ENCODE peak calls at places on chromosomes 3 and 15, in ten cellular contexts. S is activated T-cell treated with anti-CD3 and anti-CD28 coated beads for 48 hours; M is mucosa of descending colon; O is glutamatergic neuron; J is stimulated activated CD4-positive, alpha-beta T cell treated with anti-CD3 and anti-CD28 coated beads, TNF-alpha, amount 100 ng/mL, for 4 hours; D is skeletal muscle cell; E is activated effector memory CD4-positive, alpha-beta T cell treated with anti-CD3 and anti-CD28 coated beads, Interleukin-2, amount 50 U/mL, for 16 hours; L is AG09309; K is uterus; B is astrocyte of the spinal cord. A is an unnamed sample.

GRCh38 chr15:101397521-101398003 is 91.9 kb downstream of the PCSK6 start:
- DNase-seq in J (no peak), D (no peak), O (no peak), E (peak), M (no peak), K (no peak), S (no peak), B (no peak), L (no peak), A (no peak)

GRCh38 chr3:172259191-172259590 is 189.1 kb downstream of the GHSR start:
- DNase-seq in E (no peak), S (no peak), D (peak), M (no peak), J (no peak), O (no peak), L (no peak), K (peak), B (peak), A (no peak)

GRCh38 chr15:71390101-71390500 is 274.8 kb downstream of the THSD4 start:
- DNase-seq in O (no peak), S (no peak), L (no peak), B (no peak), J (no peak), D (no peak), E (no peak), M (no peak), K (no peak), A (no peak)

GRCh38 chr15:77064539-77065308 is 6.2 kb downstream of the TSPAN3 start:
- DNase-seq in J (no peak), O (no peak), L (no peak), S (no peak), D (no peak), B (peak), E (no peak), K (no peak), M (no peak), A (no peak)

GRCh38 chr15:58240191-58240932 is 102.2 kb downstream of the AQP9 start:
- DNase-seq in B (no peak), L (no peak), M (no peak), S (no peak), E (no peak), O (no peak), D (no peak), K (no peak), J (no peak), A (no peak)

GRCh38 chr3:10417849-10418248 is 87.5 kb downstream of the ATP2B2 start:
- DNase-seq in K (no peak), L (no peak), S (no peak), M (no peak), B (peak), E (no peak), J (no peak), D (no peak), O (no peak), A (peak)

GRCh38 chr15:68017221-68017620 is 36.9 kb upstream of the PIAS1 start:
- DNase-seq in J (no peak), L (no peak), B (no peak), D (no peak), M (no peak), K (no peak), S (no peak), O (no peak), E (no peak), A (no peak)

GRCh38 chr3:110519066-110519465 is 552.5 kb upstream of the NECTIN3 start:
- DNase-seq in M (no peak), L (no peak), S (no peak), O (no peak), E (no peak), D (no peak), J (no peak), B (no peak), K (no peak), A (no peak)

GRCh38 chr15:87219650-87220615 is 1036.6 kb downstream of the NTRK3 start:
- DNase-seq in O (no peak), L (no peak), D (no peak), E (no peak), S (no peak), M (no peak), B (peak), J (no peak), K (no peak), A (no peak)

GRCh38 chr3:113834983-113835382 is 3.6 kb upstream of the GRAMD1C start:
- DNase-seq in K (no peak), E (no peak), S (no peak), M (no peak), D (no peak), B (no peak), J (no peak), L (no peak), O (no peak), A (no peak)

GRCh38 chr3:141452773-141453172 is 34.1 kb upstream of the RASA2 start:
- DNase-seq in D (no peak), L (no peak), O (no peak), J (no peak), B (no peak), S (no peak), K (no peak), E (no peak), M (no peak), A (no peak)

GRCh38 chr15:76951161-76951714 is 19.7 kb downstream of the RCN2 start:
- DNase-seq in J (no peak), K (no peak), O (no peak), L (no peak), E (no peak), M (no peak), D (no peak), B (no peak), S (no peak), A (no peak)

GRCh38 chr3:30779686-30780287 is 114.7 kb downstream of the GADL1 start:
- DNase-seq in O (peak), M (peak), S (peak), J (no peak), D (no peak), B (no peak), E (no peak), L (no peak), K (no peak), A (peak)

GRCh38 chr3:9769426-9770275 is at the start of gene CAMK1:
- DNase-seq in M (peak), K (peak), E (peak), S (peak), O (peak), B (peak), D (peak), J (peak), L (no peak), A (peak)

GRCh38 chr3:38334656-38335055 is 11.9 kb upstream of the XYLB start:
- DNase-seq in S (no peak), K (no peak), J (no peak), D (peak), M (no peak), O (no peak), L (peak), E (no peak), B (peak), A (no peak)

GRCh38 chr3:72187131-72187530 is 402.2 kb upstream of the PROK2 start:
- DNase-seq in B (no peak), E (no peak), O (no peak), S (no peak), D (no peak), K (no peak), L (no peak), J (no peak), M (no peak), A (no peak)

GRCh38 chr3:168094877-168095610 is 680 bp downstream of the GOLIM4 start:
- DNase-seq in K (peak), O (no peak), M (peak), E (peak), D (no peak), S (peak), B (peak), L (no peak), J (no peak), A (peak)

GRCh38 chr15:60006203-60006782 is 2.2 kb downstream of the FOXB1 start:
- DNase-seq in S (no peak), E (peak), D (no peak), L (no peak), M (peak), J (peak), B (no peak), O (peak), K (no peak), A (peak)

GRCh38 chr15:39721893-39722292 is 60.7 kb downstream of the FSIP1 start:
- DNase-seq in D (no peak), J (no peak), E (no peak), M (no peak), L (no peak), B (no peak), O (no peak), K (no peak), S (no peak), A (no peak)

GRCh38 chr3:70999730-71000129 is 583.8 kb downstream of the FOXP1 start:
- DNase-seq in S (no peak), O (no peak), K (no peak), E (no peak), D (peak), J (no peak), M (no peak), L (no peak), B (peak), A (no peak)

GRCh38 chr3:172622916-172623700 is 87.8 kb downstream of the NCEH1 start:
- DNase-seq in S (peak), J (peak), O (peak), L (no peak), E (peak), K (peak), M (peak), D (no peak), B (peak), A (peak)

GRCh38 chr15:38252481-38253311 is at the start of gene SPRED1:
- DNase-seq in S (peak), D (no peak), K (peak), E (peak), B (no peak), O (peak), M (peak), J (peak), L (no peak), A (peak)

GRCh38 chr3:134282659-134283047 is 32.0 kb upstream of the RYK start:
- DNase-seq in K (no peak), J (no peak), E (no peak), L (no peak), D (no peak), B (no peak), S (no peak), O (no peak), M (no peak), A (no peak)

GRCh38 chr15:90872481-90873184 is 4.2 kb downstream of the FURIN start:
- DNase-seq in O (no peak), L (peak), M (no peak), B (peak), J (peak), S (peak), E (peak), K (peak), D (no peak), A (no peak)

GRCh38 chr3:50930371-50931208 is 255.9 kb downstream of the DOCK3 start:
- DNase-seq in L (no peak), M (no peak), B (no peak), S (no peak), K (no peak), J (no peak), E (no peak), D (no peak), O (no peak), A (no peak)

GRCh38 chr3:51585197-51585596 is 46.7 kb downstream of the RAD54L2 start:
- DNase-seq in E (no peak), K (no peak), L (no peak), M (no peak), D (no peak), S (no peak), O (no peak), J (no peak), B (no peak), A (no peak)

GRCh38 chr3:167941234-167941995 is 154.3 kb downstream of the GOLIM4 start:
- DNase-seq in D (peak), L (peak), M (peak), S (no peak), B (peak), J (no peak), O (no peak), E (no peak), K (peak), A (no peak)

GRCh38 chr3:46860381-46861292 is 2.6 kb downstream of the MYL3 start:
- DNase-seq in M (peak), E (peak), J (no peak), S (peak), O (peak), B (no peak), D (no peak), K (peak), L (no peak), A (peak)

GRCh38 chr3:42043116-42043796 is 47.9 kb upstream of the TRAK1 start:
- DNase-seq in J (no peak), E (no peak), S (no peak), L (no peak), D (no peak), K (peak), M (no peak), B (peak), O (peak), A (peak)

GRCh38 chr15:77514635-77515421 is 94.1 kb downstream of the HMG20A start:
- DNase-seq in B (no peak), J (no peak), M (no peak), K (no peak), L (no peak), S (no peak), D (no peak), O (no peak), E (peak), A (no peak)

GRCh38 chr15:85973584-85974347 is 105.9 kb upstream of the AGBL1 start:
- DNase-seq in B (no peak), J (no peak), L (no peak), S (no peak), O (no peak), D (peak), E (no peak), K (no peak), M (no peak), A (peak)

GRCh38 chr3:17491601-17492000 is 250.8 kb downstream of the TBC1D5 start:
- DNase-seq in S (no peak), B (peak), L (peak), O (no peak), K (no peak), J (no peak), E (no peak), D (peak), M (no peak), A (no peak)

GRCh38 chr3:13161771-13162535 is 88.7 kb upstream of the IQSEC1 start:
- DNase-seq in K (no peak), D (no peak), J (no peak), B (no peak), S (no peak), E (no peak), L (no peak), O (no peak), M (no peak), A (no peak)

GRCh38 chr15:100925480-100925879 is 6.3 kb downstream of the LRRK1 start:
- DNase-seq in S (no peak), L (no peak), B (no peak), K (no peak), O (no peak), J (no peak), E (no peak), D (no peak), M (no peak), A (no peak)

GRCh38 chr15:77181305-77182074 is 110.6 kb upstream of the TSPAN3 start:
- DNase-seq in E (no peak), M (no peak), O (no peak), J (no peak), B (no peak), K (no peak), L (no peak), D (no peak), S (no peak), A (no peak)

GRCh38 chr3:9778102-9778501 is 8.4 kb upstream of the CAMK1 start:
- DNase-seq in K (peak), J (peak), D (peak), B (peak), M (no peak), E (peak), L (peak), S (peak), O (no peak), A (no peak)